ENCODE peak calls at places on chromosomes 5 and 9, in four cellular contexts. O is GM12878, K is HepG2, I is K562. S is an unnamed sample.

GRCh38 chr5:179147991-179148702 is 88.0 kb downstream of the ZNF354C start:
- DNase-seq in O (no peak), K (no peak), I (no peak), S (no peak)

GRCh38 chr5:73513996-73514395 is 15.8 kb downstream of the BTF3 start:
- DNase-seq in O (no peak), K (no peak), I (no peak), S (no peak)

GRCh38 chr9:20315672-20316071 is 306.6 kb downstream of the MLLT3 start:
- DNase-seq in O (no peak), K (no peak), I (no peak), S (no peak)

GRCh38 chr5:113166710-113167366 is 190.2 kb downstream of the DCP2 start:
- DNase-seq in O (no peak), K (peak; percentile 6), I (no peak), S (no peak)

GRCh38 chr9:101727621-101728524 is 10.6 kb downstream of the GRIN3A start:
- DNase-seq in O (no peak), K (peak; percentile 24), I (peak; percentile 31), S (peak; percentile 20)

GRCh38 chr9:136975624-136976023 is 1.7 kb upstream of the PTGDS start:
- DNase-seq in O (no peak), K (peak; percentile 42), I (peak; percentile 52), S (peak; percentile 50)

GRCh38 chr5:6780802-6781391 is 67.7 kb downstream of the TENT4A start:
- DNase-seq in O (no peak), K (peak; percentile 16), I (peak; percentile 59), S (peak; percentile 37)

GRCh38 chr5:177116631-177117373 is 16.8 kb upstream of the NSD1 start:
- DNase-seq in O (no peak), K (no peak), I (peak; percentile 98), S (no peak)

GRCh38 chr5:143142596-143143435 is 260.7 kb downstream of the NR3C1 start:
- DNase-seq in O (no peak), K (no peak), I (no peak), S (no peak)

GRCh38 chr5:18800293-18801025 is 1166.2 kb downstream of the TAF11L14 start:
- DNase-seq in O (no peak), K (no peak), I (no peak), S (no peak)

GRCh38 chr5:145540375-145540774 is 294.8 kb downstream of the PRELID2 start:
- DNase-seq in O (no peak), K (no peak), I (no peak), S (no peak)

GRCh38 chr9:7813030-7813429 is 13.5 kb upstream of the DMAC1 start:
- DNase-seq in O (no peak), K (no peak), I (no peak), S (no peak)

GRCh38 chr9:106862115-106862945 is 636 bp upstream of the ZNF462 start:
- DNase-seq in O (no peak), K (no peak), I (no peak), S (peak; percentile 19)

GRCh38 chr5:156094001-156094400 is 233.0 kb upstream of the SGCD start:
- DNase-seq in O (no peak), K (no peak), I (no peak), S (peak; percentile 6)

GRCh38 chr5:28249771-28250415 is 1211.5 kb upstream of the CDH9 start:
- DNase-seq in O (no peak), K (no peak), I (no peak), S (no peak)

GRCh38 chr5:111134080-111134479 is 41.9 kb downstream of the WDR36 start:
- DNase-seq in O (no peak), K (no peak), I (no peak), S (no peak)

GRCh38 chr5:130836729-130837660 is 328.1 kb downstream of the HINT1 start:
- DNase-seq in O (peak; percentile 13), K (no peak), I (no peak), S (no peak)

DNA sequence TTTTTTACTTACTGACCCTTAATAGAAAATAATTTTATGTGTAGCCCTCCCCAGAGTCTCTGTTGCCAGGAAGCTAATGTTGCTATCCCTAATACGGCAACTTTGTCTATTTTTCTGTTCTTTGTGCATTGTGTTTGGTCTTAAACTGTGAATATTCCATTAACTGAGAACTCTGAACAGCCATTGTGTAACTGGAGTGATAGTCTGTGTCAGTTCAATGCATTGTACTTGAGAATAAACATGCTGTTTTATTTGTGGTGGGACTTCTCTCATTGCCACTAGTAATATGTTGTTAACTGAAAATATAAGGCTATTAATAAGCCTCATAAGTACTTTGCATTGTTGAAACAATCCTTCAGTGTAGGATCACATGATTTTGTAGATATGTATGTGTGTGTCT is 278.3 kb upstream of the DMRT1 start:
- DNase-seq in O (no peak), K (no peak), I (no peak), S (no peak)
- TF ChIP-seq SP1 in O (no peak), K (no peak), I (no peak), S (no peak)

DNA sequence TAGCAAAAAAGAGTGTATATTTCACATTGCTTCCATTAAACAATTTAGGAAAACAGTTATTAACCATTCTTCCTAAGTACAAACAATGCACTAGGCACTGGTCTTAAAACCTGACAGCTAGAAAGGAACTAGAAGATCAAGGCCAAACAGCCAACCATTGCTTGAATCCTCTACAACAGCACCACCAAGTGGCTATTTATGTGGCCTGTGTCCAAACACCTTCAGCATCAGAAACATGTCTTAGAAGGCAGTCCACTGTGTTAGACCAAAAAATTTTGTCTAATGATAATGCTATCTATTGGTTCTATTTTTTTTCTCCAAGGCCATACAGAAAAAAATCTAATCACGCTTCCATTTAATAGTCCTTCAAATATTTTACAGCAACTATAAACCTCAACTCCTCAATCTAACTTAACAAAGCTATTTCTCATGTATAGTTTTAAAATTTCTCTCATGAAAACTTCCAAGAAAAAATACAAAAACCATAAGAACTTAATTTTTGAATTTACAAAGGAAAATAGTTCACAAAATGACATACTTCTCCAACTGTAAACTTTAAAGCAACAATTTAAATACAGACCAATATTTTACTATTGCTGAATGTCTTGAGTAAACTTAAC is 36.1 kb downstream of the CAAP1 start:
- DNase-seq in O (peak; percentile 45), K (peak; percentile 49), I (peak; percentile 13), S (peak; percentile 56)
- TF ChIP-seq BHLHE40 in O (no peak), K (no peak), I (no peak), S (no peak)

GRCh38 chr5:138637256-138637655 is 62.1 kb upstream of the HSPA9 start:
- DNase-seq in O (no peak), K (no peak), I (no peak), S (no peak)

GRCh38 chr5:138640138-138640537 is 64.9 kb upstream of the HSPA9 start:
- DNase-seq in O (no peak), K (no peak), I (no peak), S (no peak)

GRCh38 chr5:138640855-138641254 is 65.7 kb upstream of the HSPA9 start:
- DNase-seq in O (no peak), K (no peak), I (no peak), S (no peak)

GRCh38 chr5:138641547-138642298 is 66.5 kb upstream of the HSPA9 start:
- DNase-seq in O (no peak), K (peak; percentile 50), I (peak; percentile 77), S (peak; percentile 78)

GRCh38 chr5:138639326-138639725 is 64.1 kb upstream of the HSPA9 start:
- DNase-seq in O (no peak), K (no peak), I (no peak), S (no peak)
- TF ChIP-seq FOXM1 in O (no peak), K (no peak), I (no peak), S (no peak)

DNA sequence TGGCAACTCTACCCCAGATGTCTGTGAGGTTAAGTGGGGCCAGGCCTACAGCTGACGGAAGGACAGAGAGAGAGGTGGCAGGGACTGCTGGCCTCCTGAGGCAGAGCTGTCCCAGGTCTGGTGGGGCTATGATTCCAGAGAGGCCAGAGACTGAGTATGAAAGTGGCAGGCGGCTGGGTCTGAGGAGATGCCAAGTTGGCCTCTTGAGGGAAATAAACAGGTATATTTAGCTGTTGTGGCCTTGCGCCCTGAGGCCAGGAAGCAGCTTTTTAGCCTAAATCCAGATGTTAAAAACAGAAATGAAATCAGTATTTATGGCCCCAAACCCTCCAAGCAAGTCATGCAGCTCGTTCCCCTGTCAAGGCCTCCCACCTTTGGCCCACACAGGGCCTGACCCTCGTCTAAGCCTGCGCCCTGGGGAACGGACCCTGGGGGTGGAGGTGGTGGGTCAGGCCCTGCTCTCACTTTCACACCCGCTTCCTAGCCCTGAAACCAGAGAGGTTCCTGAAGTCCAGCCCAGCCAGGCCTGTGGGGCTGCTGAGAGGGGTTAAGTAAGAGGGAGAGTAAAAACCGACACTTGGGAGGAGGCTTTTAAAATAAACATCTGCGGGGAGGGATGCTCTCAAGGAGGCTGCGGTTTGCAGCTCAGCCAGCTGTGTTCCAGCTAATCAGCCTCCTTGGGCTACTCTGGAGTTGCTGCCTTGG is 18.7 kb downstream of the PCDHGC5 start:
- DNase-seq in O (no peak), K (no peak), I (no peak), S (no peak)
- TF ChIP-seq SP1 in O (no peak), K (no peak), I (no peak), S (no peak)

DNA sequence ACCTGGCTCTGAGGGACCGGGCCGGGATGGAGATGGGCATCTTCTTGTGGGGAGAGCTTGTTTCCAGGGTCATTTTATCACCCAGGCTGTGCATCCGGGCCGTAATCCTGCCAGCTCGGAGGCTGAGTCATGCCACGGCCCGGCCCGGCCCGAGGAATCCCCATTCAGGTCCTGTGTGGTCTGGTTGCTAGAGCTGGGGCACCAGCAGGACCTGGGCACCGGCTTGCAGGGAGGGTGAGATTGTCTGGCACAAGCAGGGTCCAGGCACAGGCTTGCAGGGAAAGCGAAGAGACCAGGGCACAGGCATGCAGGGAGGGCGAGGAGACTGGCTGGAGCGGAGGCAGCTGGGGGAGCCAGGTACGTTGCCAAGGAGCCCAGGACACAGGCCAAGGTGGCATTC is 106.8 kb downstream of the RXRA start:
- DNase-seq in O (no peak), K (no peak), I (no peak), S (no peak)
- TF ChIP-seq BHLHE40 in O (no peak), K (no peak), I (no peak), S (no peak)

GRCh38 chr5:1727571-1727970 is 72.1 kb downstream of the MRPL36 start:
- DNase-seq in O (no peak), K (no peak), I (no peak), S (no peak)

GRCh38 chr5:1726956-1727355 is 72.7 kb downstream of the MRPL36 start:
- DNase-seq in O (no peak), K (no peak), I (no peak), S (no peak)

GRCh38 chr5:1729641-1730486 is 69.8 kb downstream of the MRPL36 start:
- DNase-seq in O (no peak), K (no peak), I (no peak), S (no peak)

GRCh38 chr5:1730487-1730847 is 69.2 kb downstream of the MRPL36 start:
- DNase-seq in O (no peak), K (no peak), I (no peak), S (no peak)

DNA sequence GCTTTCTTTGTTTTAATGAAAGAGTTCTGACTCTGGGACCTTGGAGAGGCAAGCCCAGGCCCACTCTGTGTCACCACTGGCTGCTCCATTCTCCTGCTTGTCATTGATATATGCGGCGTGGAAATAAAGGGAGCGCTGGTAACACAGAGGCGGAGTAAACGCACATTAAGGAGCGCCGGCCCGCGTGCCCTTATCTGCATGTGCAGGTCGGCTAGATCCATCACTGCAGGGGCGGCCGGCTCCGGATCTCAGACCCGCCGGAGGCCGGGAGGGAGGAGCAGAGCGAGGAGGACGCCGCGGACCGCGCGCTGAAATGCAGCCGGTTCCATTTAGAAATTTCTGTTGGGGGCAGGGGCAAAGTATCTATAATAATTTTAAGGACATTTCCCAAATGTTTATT is 70.8 kb downstream of the MRPL36 start:
- DNase-seq in O (no peak), K (no peak), I (peak; percentile 52), S (no peak)
- TF ChIP-seq FOXM1 in O (no peak), K (no peak), I (no peak), S (no peak)

S was measured in HEK293T.